ENCODE peak calls at places on chromosome 2, in six cellular contexts. L is AG08396; W is gastrocnemius medialis; A is stimulated activated CD4-positive, alpha-beta T cell treated with anti-CD3 and anti-CD28 coated beads, TNF-alpha, amount 100 ng/mL, for 1 hour; V is 8988T; M is T-helper 2 cell. Z is an unnamed sample.
A peak's percentile ranks its signal among the peaks of the same experiment; 100 is the strongest.

GRCh38 chr2:226431301-226431955 is 368.2 kb downstream of the IRS1 start:
- DNase-seq in L (no peak), W (no peak), A (no peak), V (no peak), M (no peak), Z (no peak)

GRCh38 chr2:42928692-42929576 is 136.6 kb upstream of the HAAO start:
- DNase-seq in L (no peak), W (no peak), A (no peak), V (peak; percentile 68), M (no peak), Z (no peak)

GRCh38 chr2:86140969-86141392 is 34.9 kb downstream of the PTCD3 start:
- DNase-seq in L (no peak), W (peak; percentile 85), A (no peak), V (no peak), M (no peak), Z (no peak)

GRCh38 chr2:172698041-172698863 is 37.4 kb upstream of the RAPGEF4 start:
- DNase-seq in L (peak; percentile 59), W (no peak), A (no peak), V (peak; percentile 41), M (no peak), Z (no peak)

GRCh38 chr2:85017436-85018048 is 46.6 kb downstream of the KCMF1 start:
- DNase-seq in L (no peak), W (no peak), A (no peak), V (no peak), M (no peak), Z (no peak)

GRCh38 chr2:29123584-29124349 is 8.6 kb downstream of the CLIP4 start:
- DNase-seq in L (peak; percentile 44), W (no peak), A (no peak), V (no peak), M (no peak), Z (no peak)

GRCh38 chr2:150663143-150663542 is 175.7 kb upstream of the RND3 start:
- DNase-seq in L (peak; percentile 53), W (no peak), A (no peak), V (no peak), M (no peak), Z (no peak)

GRCh38 chr2:174914894-174915760 is 90.1 kb downstream of the CHN1 start:
- DNase-seq in L (no peak), W (no peak), A (no peak), V (no peak), M (no peak), Z (no peak)

GRCh38 chr2:231604101-231604684 is 11.5 kb downstream of the TEX44 start:
- DNase-seq in L (no peak), W (peak; percentile 50), A (no peak), V (peak; percentile 71), M (no peak), Z (peak; percentile 53)